ENCODE peak calls at places on chromosomes 6 and 20, in six cellular contexts. K is WERI-Rb-1, Z is uterus, S is astrocyte, N is left ventricle myocardium inferior, E is spleen. X is an unnamed sample. For H3K9me3, the result is how much of the 10 kb centered on the place peaks cover.

GRCh38 chr6:115195239-115195638 is 852.4 kb upstream of the HS3ST5 start:
- DNase-seq in N (no peak), E (no peak), Z (no peak), S (no peak), K (no peak), X (no peak)

GRCh38 chr6:26295691-26296555 is 69.1 kb upstream of the BTN3A2 start:
- DNase-seq in Z (no peak), K (no peak), E (no peak), N (no peak), S (peak), X (no peak)

GRCh38 chr6:167699141-167700036 is 127.3 kb upstream of the AFDN start:
- DNase-seq in S (no peak), Z (peak), K (no peak), E (peak), N (peak), X (peak)

GRCh38 chr6:129521946-129522345 is 188.0 kb downstream of the ARHGAP18 start:
- DNase-seq in S (no peak), N (no peak), E (no peak), Z (no peak), K (no peak), X (no peak)

GRCh38 chr20:25022680-25023079 is 30.1 kb upstream of the APMAP start:
- DNase-seq in K (no peak), N (peak), S (no peak), E (peak), Z (no peak), X (no peak)

GRCh38 chr6:132401120-132401940 is at the start of gene MOXD1:
- DNase-seq in Z (peak), S (no peak), E (peak), K (peak), N (peak), X (no peak)

GRCh38 chr6:159117031-159117430 is 52.2 kb upstream of the FNDC1 start:
- DNase-seq in Z (no peak), E (no peak), S (no peak), K (no peak), N (no peak), X (no peak)

GRCh38 chr20:62032606-62033368 is 32.9 kb downstream of the TAF4 start:
- DNase-seq in S (no peak), N (no peak), K (no peak), E (no peak), Z (no peak), X (no peak)

GRCh38 chr6:52551483-52552277 is 25.2 kb downstream of the TRAM2 start:
- DNase-seq in K (peak), E (no peak), S (peak), N (peak), Z (peak), X (no peak)

GRCh38 chr20:44945261-44945660 is 14.9 kb downstream of the TOMM34 start:
- DNase-seq in E (no peak), Z (no peak), S (no peak), K (no peak), N (no peak), X (no peak)

GRCh38 chr20:44946266-44946852 is 13.8 kb downstream of the TOMM34 start:
- DNase-seq in Z (no peak), S (no peak), N (no peak), E (no peak), K (no peak), X (no peak)

GRCh38 chr20:44950368-44950767 is 9.8 kb downstream of the TOMM34 start:
- DNase-seq in K (no peak), S (no peak), Z (no peak), E (no peak), N (no peak), X (no peak)

GRCh38 chr20:44948513-44948912 is 11.7 kb downstream of the TOMM34 start:
- DNase-seq in Z (no peak), S (no peak), N (no peak), E (no peak), K (no peak), X (no peak)

GRCh38 chr20:44948107-44948506 is 12.1 kb downstream of the TOMM34 start:
- DNase-seq in K (no peak), Z (no peak), E (no peak), S (no peak), N (no peak), X (no peak)
- H3K9me3 ChIP-seq in K (under half), Z (under half), E (under half), S (under half), N (under half), X (under half)

DNA sequence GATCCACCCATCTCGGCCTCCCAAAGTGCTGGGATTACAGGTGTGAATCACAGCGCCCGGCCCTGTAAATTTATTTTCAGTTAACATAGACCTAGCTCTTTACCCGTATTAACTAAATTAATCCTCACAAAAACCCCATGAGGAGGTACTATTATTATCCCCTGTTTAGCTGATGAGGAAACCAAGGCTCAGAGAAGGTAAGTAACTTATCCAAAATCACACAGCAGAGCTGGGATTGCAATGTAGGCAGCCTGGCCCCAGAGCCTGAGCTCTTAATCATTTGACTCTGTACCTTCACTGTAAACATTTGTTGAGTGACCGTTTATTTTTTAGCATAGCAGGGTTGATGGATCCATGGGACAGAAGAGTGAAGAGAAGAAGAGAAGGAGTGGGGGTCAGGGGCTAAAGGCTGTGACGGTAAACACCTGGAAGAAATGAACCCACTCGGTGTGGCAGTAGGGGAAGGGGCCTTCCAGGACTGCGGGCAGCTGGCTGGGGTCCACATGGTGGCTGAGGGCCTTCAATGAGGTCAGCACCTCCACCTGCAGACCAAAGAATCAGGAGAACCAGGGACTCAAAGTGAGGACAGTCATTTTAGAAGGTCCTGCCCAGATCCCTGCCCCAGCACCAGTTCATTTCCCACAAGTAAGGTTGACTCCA is 35.2 kb downstream of the KIAA1755 start:
- DNase-seq in S (no peak), Z (no peak), E (peak), N (no peak), K (no peak), X (no peak)
- H3K9me3 ChIP-seq in S (under half), Z (under half), E (under half), N (under half), K (under half), X (under half)

DNA sequence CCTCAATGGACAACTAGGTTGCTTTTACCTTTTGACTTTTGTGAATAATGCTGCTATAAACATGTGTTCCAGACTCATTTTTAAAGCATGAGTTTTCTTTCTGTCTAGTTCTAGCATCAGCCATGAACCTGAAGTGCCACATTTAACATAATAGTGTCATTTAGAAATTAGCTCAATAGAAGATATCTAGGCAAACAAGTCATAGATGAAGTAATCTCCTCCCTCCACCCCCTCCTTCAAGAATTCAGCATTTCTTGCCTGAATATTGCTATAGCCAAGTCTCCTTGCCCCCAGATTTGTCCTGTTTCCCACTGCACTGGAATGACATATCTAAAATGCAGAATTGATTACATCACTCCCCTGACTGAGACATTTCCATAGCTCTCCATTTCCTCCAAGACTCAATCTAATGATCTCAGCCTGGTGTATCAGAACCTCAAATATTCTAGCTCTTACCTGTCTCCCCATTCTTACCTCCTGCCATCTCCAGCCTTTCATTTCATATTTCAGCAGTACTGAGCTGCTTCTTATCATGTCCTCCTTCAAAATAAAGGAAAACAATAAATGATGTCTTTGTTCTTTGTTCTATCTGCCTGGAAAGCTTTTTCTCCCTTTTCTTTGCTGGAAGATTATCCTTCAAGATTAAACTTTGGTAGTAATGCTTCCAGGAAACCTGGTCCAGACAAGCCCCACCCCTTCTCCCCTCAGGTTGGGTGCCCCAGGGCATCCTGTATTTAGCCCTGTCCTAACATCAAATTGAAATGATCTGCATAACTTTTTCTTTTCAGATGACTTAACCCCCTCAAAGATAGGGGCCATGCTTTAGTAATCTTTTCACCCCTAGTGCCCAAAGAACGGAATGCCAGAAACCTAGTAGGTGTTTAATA is 135.1 kb upstream of the BACH2 start:
- DNase-seq in K (no peak), Z (no peak), N (no peak), E (no peak), S (peak), X (no peak)
- H3K9me3 ChIP-seq in K (under half), Z (under half), N (under half), E (under half), S (under half), X (under half)

GRCh38 chr6:101435028-101435427 is 41.5 kb downstream of the GRIK2 start:
- DNase-seq in K (no peak), N (no peak), E (no peak), S (no peak), Z (no peak), X (no peak)
- H3K9me3 ChIP-seq in K (under half), N (under half), E (under half), S (under half), Z (under half), X (under half)

GRCh38 chr20:51277961-51278360 is 255.1 kb upstream of the KCNG1 start:
- DNase-seq in E (no peak), K (no peak), S (no peak), Z (no peak), N (no peak), X (no peak)

GRCh38 chr20:51276331-51276730 is 253.4 kb upstream of the KCNG1 start:
- DNase-seq in K (no peak), E (no peak), N (no peak), Z (no peak), S (no peak), X (no peak)

GRCh38 chr20:51272392-51272791 is 249.5 kb upstream of the KCNG1 start:
- DNase-seq in S (peak), K (no peak), N (no peak), Z (no peak), E (no peak), X (no peak)

GRCh38 chr20:51275181-51275580 is 252.3 kb upstream of the KCNG1 start:
- DNase-seq in S (no peak), Z (no peak), N (no peak), K (no peak), E (no peak), X (no peak)

GRCh38 chr20:51275816-51276215 is 252.9 kb upstream of the KCNG1 start:
- DNase-seq in E (no peak), Z (peak), K (no peak), S (peak), N (no peak), X (no peak)
- H3K9me3 ChIP-seq in E (under half), Z (under half), K (under half), S (under half), N (under half), X (under half)

DNA sequence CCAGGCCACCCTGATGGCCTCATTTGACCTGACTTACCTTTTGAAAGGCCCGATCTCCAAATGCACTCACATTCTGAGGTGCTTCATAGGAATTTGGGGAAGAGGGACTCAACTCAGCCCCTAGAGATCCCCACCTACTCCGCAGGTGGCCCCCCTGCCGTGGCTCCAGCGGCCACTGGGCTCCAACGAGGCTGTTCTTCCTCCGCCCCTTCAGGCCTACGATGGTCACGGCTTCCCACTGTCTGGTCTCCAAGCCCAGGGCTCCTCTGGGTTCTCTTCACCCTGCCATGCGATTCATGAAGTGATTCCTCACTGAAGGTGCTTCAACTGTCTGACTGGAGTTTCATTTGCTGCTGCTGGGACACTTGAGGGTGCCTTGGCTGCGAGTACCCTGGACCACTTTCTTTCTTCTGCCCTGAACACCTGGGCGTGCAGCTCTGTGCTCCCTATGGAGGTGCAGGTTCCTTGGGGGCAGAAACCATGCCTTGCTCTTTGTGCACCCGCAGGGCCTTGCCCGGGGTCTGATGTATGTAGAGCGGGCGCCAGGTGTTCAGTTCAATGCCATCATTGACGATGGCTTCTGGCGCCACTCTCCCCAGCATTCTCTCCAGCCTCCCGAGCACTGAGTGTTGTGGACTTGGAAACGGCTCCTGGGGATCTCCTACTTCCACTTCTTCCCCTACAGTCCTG is 10.0 kb upstream of the DUSP22 start:
- DNase-seq in Z (no peak), K (no peak), N (no peak), S (no peak), E (peak), X (no peak)
- H3K9me3 ChIP-seq in Z (under half), K (under half), N (under half), S (under half), E (under half), X (under half)

GRCh38 chr6:62652692-62653328 is 366.8 kb upstream of the KHDRBS2 start:
- DNase-seq in K (no peak), N (no peak), Z (no peak), S (peak), E (no peak), X (no peak)
- H3K9me3 ChIP-seq in K (under half), N (half or more), Z (under half), S (under half), E (half or more), X (under half)

GRCh38 chr20:31476648-31477220 is 1.6 kb downstream of the REM1 start:
- DNase-seq in K (no peak), Z (no peak), S (no peak), N (no peak), E (no peak), X (no peak)
- H3K9me3 ChIP-seq in K (under half), Z (under half), S (under half), N (under half), E (under half), X (under half)

GRCh38 chr20:15512916-15513315 is 1060.3 kb downstream of the KIF16B start:
- DNase-seq in S (no peak), E (no peak), N (no peak), K (no peak), Z (no peak), X (no peak)
- H3K9me3 ChIP-seq in S (under half), E (under half), N (under half), K (under half), Z (under half), X (under half)

DNA sequence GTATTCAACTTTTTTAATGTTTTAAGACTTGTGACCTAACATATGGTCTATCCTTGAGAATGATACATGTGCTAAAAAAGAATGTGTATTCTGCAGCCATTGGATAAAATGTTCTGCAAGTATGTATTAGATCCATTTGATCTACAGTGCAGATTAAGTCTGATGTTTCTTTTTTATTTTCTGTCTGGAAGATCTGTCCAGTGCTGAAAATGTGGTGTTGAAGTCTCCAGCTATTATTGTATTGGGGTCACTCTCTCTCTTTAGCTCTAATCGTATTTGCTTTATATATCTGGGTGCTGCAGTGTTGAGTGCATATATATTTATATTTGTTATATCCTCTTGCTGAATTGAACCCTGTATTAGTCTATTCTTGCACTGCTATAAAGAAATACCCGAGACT is 44.2 kb upstream of the TRIM39 start:
- DNase-seq in E (no peak), Z (no peak), N (no peak), K (no peak), S (no peak), X (no peak)
- H3K9me3 ChIP-seq in E (half or more), Z (half or more), N (half or more), K (half or more), S (under half), X (under half)

X was measured in right atrium auricular region.